ENCODE peak calls at places on chromosomes 5 and 9, in six cellular contexts. R, Y, X, J, C and L are unnamed samples.

GRCh38 chr5:151738125-151738848 is 20.1 kb downstream of the ATOX1 start:
- DNase-seq in J (no peak), C (no peak), X (no peak), Y (no peak), R (no peak), L (no peak)

GRCh38 chr9:108386859-108387384 is 468.9 kb downstream of the ACTL7B start:
- DNase-seq in R (no peak), Y (no peak), X (no peak), J (no peak), C (no peak), L (no peak)

GRCh38 chr9:133371261-133371711 is 4.6 kb downstream of the SURF4 start:
- DNase-seq in X (no peak), R (no peak), Y (no peak), J (no peak), C (no peak), L (peak; percentile 52)

GRCh38 chr9:123337971-123338370 is 18.0 kb upstream of the CRB2 start:
- DNase-seq in X (no peak), R (no peak), J (no peak), C (no peak), Y (no peak), L (no peak)

GRCh38 chr5:90000351-90000750 is 409.2 kb downstream of the CETN3 start:
- DNase-seq in Y (no peak), R (no peak), C (no peak), J (peak; percentile 13), X (no peak), L (no peak)

GRCh38 chr9:111783857-111784256 is 10.9 kb downstream of the SHOC1 start:
- DNase-seq in X (no peak), C (no peak), Y (no peak), R (no peak), J (no peak), L (no peak)

GRCh38 chr9:36772449-36773370 is 200.0 kb downstream of the MELK start:
- DNase-seq in C (no peak), R (no peak), Y (peak; percentile 1), X (no peak), J (no peak), L (no peak)

GRCh38 chr5:177162379-177162778 is 28.8 kb downstream of the NSD1 start:
- DNase-seq in X (no peak), R (no peak), J (no peak), C (no peak), Y (no peak), L (no peak)

GRCh38 chr5:115949096-115949495 is 13.2 kb upstream of the LVRN start:
- DNase-seq in R (no peak), X (no peak), C (no peak), Y (no peak), J (no peak), L (no peak)

GRCh38 chr9:37892063-37892462 is 11.9 kb downstream of the SLC25A51 start:
- DNase-seq in J (no peak), C (no peak), R (no peak), Y (no peak), X (no peak), L (no peak)

GRCh38 chr5:16082053-16082452 is 97.5 kb downstream of the MARCHF11 start:
- DNase-seq in C (no peak), J (no peak), R (no peak), Y (no peak), X (no peak), L (no peak)

DNA sequence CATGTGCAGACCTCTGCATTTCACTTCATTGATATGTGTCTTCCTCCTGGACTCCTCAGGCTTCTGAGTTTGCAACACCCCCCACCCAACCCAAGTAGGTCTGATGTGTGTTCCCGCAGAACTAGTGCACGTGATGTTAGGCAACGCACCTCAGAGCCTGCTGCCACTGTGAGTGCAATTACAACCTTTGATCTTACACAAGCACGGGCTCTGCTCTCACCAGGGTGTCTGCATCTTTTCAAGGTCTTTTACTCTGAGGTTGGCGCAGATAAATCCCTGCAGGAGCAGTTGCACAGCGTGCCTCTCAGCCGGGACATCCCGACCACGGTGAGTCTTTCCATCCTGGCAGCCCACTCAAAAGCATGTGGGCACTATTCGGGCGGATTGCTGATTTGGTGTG is 80.1 kb downstream of the EGFLAM start:
- DNase-seq in C (no peak), J (no peak), X (no peak), R (no peak), Y (no peak), L (no peak)
- H3K27me3 ChIP-seq in C (no peaks in the 10 kb centered on the region), J (no peaks in the 10 kb centered on the region), X (no peaks in the 10 kb centered on the region), R (peaks cover 22% of the 10 kb centered on the region), Y (no peaks in the 10 kb centered on the region), L (peaks cover 14% of the 10 kb centered on the region)

DNA sequence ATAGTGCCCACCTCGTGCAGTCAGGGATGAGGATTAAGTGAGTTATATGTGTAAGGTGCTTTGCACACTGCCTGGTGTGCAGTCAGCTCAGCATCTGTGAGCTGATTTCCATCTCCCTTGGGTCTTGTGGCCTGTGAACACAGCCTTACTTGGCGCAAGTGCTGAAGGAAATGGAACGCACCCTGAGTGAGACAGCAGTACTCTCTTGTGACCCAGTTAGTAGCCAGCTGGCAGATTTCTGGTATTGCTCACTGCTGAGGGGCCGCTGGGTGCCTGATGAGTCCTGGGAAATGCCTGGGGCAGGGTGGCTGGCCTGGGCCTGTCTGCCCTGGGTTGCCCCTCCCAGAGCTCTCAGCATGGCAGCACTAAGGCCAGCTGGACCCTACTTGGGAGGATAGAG is 90.9 kb upstream of the BOD1 start:
- DNase-seq in Y (no peak), X (no peak), C (peak; percentile 69), J (no peak), R (peak; percentile 63), L (no peak)
- H3K27ac ChIP-seq in Y (no peak overlapping the region), X (no peak overlapping the region), C (no peak overlapping the region), J (no peak overlapping the region), R (peak overlapping the region; percentile 66), L (no peak overlapping the region)

GRCh38 chr5:167217097-167217743 is 1074.2 kb upstream of the WWC1 start:
- DNase-seq in J (no peak), X (no peak), Y (no peak), R (no peak), C (no peak), L (no peak)
- TF ChIP-seq CTCF in J (no peak), X (no peak), Y (no peak), R (peak; percentile 16), C (no peak), L (no peak)

GRCh38 chr5:93221-93980 is 1.4 kb downstream of the PLEKHG4B start:
- DNase-seq in C (no peak), R (no peak), X (no peak), Y (no peak), J (no peak), L (no peak)

GRCh38 chr5:92391-93220 is 638 bp downstream of the PLEKHG4B start:
- DNase-seq in J (no peak), Y (no peak), R (no peak), C (no peak), X (no peak), L (no peak)

GRCh38 chr5:95241-95980 is 3.4 kb downstream of the PLEKHG4B start:
- DNase-seq in J (no peak), X (no peak), R (no peak), C (no peak), Y (no peak), L (no peak)

GRCh38 chr5:91556-92263 is at the start of gene PLEKHG4B:
- DNase-seq in R (no peak), C (peak; percentile 37), X (no peak), Y (no peak), J (no peak), L (no peak)

GRCh38 chr5:94113-94892 is 2.3 kb downstream of the PLEKHG4B start:
- DNase-seq in R (no peak), J (no peak), Y (no peak), C (no peak), X (no peak), L (no peak)
- H3K27me3 ChIP-seq in R (peaks cover 82% of the 10 kb centered on the region), J (peaks cover 23% of the 10 kb centered on the region), Y (peaks cover 32% of the 10 kb centered on the region), C (peaks cover 8% of the 10 kb centered on the region), X (peaks cover 6% of the 10 kb centered on the region), L (peaks cover 53% of the 10 kb centered on the region)

GRCh38 chr9:77793909-77794308 is 145.8 kb upstream of the GNA14 start:
- DNase-seq in Y (peak; percentile 74), R (no peak), X (no peak), C (no peak), J (no peak), L (no peak)
- H3K27ac ChIP-seq in Y (peak overlapping the region; percentile 39), R (no peak overlapping the region), X (no peak overlapping the region), C (peak overlapping the region; percentile 20), J (peak overlapping the region; percentile 4), L (no peak overlapping the region)

DNA sequence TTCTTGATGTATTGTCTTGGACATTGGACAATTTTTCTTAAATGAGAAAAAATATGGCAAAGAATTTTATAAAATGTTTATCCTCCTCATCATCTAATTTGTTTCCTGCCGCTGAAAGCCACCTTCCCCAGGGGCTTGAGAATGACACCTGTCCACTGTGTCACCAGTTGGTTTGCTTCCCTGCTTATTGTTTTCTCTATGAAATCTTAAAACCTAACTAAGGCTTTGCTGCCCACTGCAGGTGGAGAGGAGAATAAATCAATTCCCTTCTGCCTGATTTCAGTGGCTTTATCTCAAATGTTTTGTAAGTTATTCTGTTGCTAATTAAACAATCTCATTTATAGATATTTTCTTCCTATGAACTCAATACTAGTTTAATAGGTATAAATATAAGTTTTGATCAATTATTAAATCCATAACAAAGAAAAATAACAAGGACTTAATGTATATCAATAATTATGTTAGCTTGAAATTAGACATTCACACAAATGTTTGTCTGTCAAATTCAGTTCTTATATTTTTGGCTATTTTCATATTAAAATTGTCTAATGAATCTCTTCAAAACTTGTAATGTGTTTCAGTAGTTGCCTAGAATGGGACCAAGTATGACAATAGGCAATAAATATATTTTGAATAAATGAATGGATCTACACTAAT is 822.5 kb downstream of the PTPRD start:
- DNase-seq in C (no peak), R (no peak), Y (peak; percentile 69), X (no peak), J (no peak), L (no peak)
- TF ChIP-seq CTCF in C (peak; percentile 69), R (peak; percentile 62), Y (peak; percentile 63), X (peak; percentile 52), J (peak; percentile 76), L (peak; percentile 19)

GRCh38 chr5:505946-506555 is 18.2 kb downstream of the SLC9A3 start:
- DNase-seq in J (peak; percentile 65), X (no peak), C (no peak), R (no peak), Y (no peak), L (no peak)
- H3K27me3 ChIP-seq in J (peaks cover 11% of the 10 kb centered on the region), X (no peaks in the 10 kb centered on the region), C (peaks cover 56% of the 10 kb centered on the region), R (peaks cover 12% of the 10 kb centered on the region), Y (no peaks in the 10 kb centered on the region), L (peaks cover 14% of the 10 kb centered on the region)